ENCODE peak calls at places on chromosomes 4 and X, in four cellular contexts. H is CD8-positive, alpha-beta T cell; D is IMR-90; S is SK-N-MC. T is an unnamed sample.

GRCh38 chr4:123649644-123650356 is 253.2 kb downstream of the SPRY1 start:
- DNase-seq in S (no peak), H (no peak), D (peak), T (peak)

GRCh38 chr4:110867981-110868380 is 245.1 kb upstream of the PITX2 start:
- DNase-seq in S (no peak), D (no peak), H (no peak), T (no peak)

GRCh38 chrX:13101439-13102139 is 57.2 kb upstream of the FAM9C start:
- DNase-seq in D (peak), H (no peak), S (no peak), T (peak)

GRCh38 chrX:15497865-15498264 is 2.7 kb upstream of the BMX start:
- DNase-seq in H (peak), S (no peak), D (peak), T (peak)

GRCh38 chr4:31949045-31949444 is 1228.9 kb downstream of the PCDH7 start:
- DNase-seq in S (no peak), D (no peak), H (no peak), T (no peak)

GRCh38 chrX:153687121-153688039 is at the start of gene SLC6A8:
- DNase-seq in D (peak), S (no peak), H (no peak), T (peak)

GRCh38 chr4:182369211-182369610 is 126.0 kb downstream of the TENM3 start:
- DNase-seq in H (no peak), S (no peak), D (peak), T (peak)

GRCh38 chr4:37322122-37322521 is 77.6 kb downstream of the NWD2 start:
- DNase-seq in H (no peak), S (no peak), D (no peak), T (no peak)

GRCh38 chr4:105661028-105661427 is 47.5 kb downstream of the INTS12 start:
- DNase-seq in D (no peak), S (no peak), H (no peak), T (no peak)

GRCh38 chrX:38006283-38006682 is at the start of gene SYTL5:
- DNase-seq in D (no peak), S (no peak), H (no peak), T (no peak)

GRCh38 chrX:11470231-11470630 is 177.0 kb downstream of the AMELX start:
- DNase-seq in S (no peak), H (no peak), D (peak), T (no peak)
- H3K27ac ChIP-seq in S (no peak), H (no peak), D (peak), T (peak)

DNA sequence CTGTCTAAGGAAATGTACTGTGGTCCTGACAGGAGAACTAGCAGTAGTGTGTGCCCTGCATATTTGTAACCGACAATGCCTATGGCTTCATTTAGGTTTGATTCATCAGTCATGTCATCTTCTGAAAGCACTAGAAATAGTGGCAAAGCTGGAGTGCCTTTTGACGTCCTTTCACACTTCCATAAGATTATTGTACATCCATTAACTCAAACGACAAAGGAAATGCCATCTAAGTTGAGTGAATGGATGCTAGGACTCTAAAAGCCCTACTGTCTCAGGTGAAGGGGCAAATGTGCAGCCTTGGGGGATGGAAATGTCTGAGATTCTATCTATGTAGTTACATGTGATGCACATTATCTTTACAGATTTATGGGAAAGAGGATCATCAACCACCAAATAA is 1473.6 kb downstream of the STIM2 start:
- DNase-seq in H (no peak), S (no peak), D (no peak), T (no peak)
- H3K4me3 ChIP-seq in H (no peak), S (no peak), D (no peak), T (no peak)

DNA sequence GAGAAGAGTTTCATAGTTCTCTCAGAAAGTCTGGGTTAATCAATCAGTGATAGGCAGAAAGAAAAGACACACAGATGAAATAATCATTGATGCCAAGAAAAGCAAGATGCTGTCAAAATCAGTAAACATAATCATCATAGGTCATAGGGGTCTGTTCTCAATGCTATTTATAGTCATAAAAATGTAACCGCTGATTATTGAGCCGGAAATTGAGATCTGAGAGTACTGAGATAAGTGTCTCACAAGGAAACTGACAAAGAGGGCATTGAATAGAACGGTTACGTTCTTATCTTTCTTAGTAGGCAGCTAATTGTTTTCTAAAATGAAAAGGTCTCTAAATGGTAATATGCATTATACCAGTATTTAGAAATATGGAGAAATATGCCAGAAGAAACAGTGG is 1686.1 kb upstream of the AGA start:
- DNase-seq in S (no peak), H (no peak), D (no peak), T (no peak)
- H3K27ac ChIP-seq in S (no peak), H (no peak), D (no peak), T (no peak)

GRCh38 chrX:46328133-46328532 is 217.1 kb downstream of the ZNF674 start:
- DNase-seq in H (no peak), S (no peak), D (no peak), T (no peak)

GRCh38 chrX:46330513-46330912 is 214.7 kb downstream of the ZNF674 start:
- DNase-seq in S (no peak), H (no peak), D (no peak), T (no peak)

GRCh38 chrX:46330981-46331380 is 214.2 kb downstream of the ZNF674 start:
- DNase-seq in S (no peak), H (no peak), D (no peak), T (no peak)

DNA sequence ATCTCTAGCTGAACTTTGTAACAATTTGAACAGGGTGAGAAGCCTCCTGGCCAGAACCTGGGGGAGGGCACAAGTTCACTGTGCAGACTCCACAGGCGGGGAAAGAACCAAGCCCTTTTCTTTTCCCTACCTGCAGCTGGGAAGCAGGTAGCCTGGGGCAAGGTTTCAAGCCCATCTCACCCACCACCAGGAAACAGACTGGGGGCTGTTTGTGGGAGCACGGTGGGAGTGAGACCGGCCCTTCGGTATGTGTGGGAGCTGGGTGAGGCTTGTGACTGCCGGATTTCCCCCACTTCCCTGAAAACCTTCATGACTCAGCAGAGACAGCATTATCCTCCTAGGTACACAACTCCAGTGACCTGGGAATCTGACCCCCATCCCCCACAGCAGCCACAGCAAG is 211.7 kb downstream of the ZNF674 start:
- DNase-seq in H (no peak), S (no peak), D (no peak), T (no peak)
- H3K4me3 ChIP-seq in H (no peak), S (no peak), D (no peak), T (no peak)

GRCh38 chr4:80610845-80611244 is 275.3 kb downstream of the CFAP299 start:
- DNase-seq in S (no peak), H (no peak), D (peak), T (peak)

GRCh38 chr4:80610199-80610598 is 274.7 kb downstream of the CFAP299 start:
- DNase-seq in H (no peak), S (no peak), D (no peak), T (no peak)

GRCh38 chr4:80611366-80611765 is 275.8 kb downstream of the CFAP299 start:
- DNase-seq in S (no peak), D (no peak), H (no peak), T (peak)

GRCh38 chr4:80615099-80615498 is 279.6 kb downstream of the CFAP299 start:
- DNase-seq in D (no peak), H (no peak), S (no peak), T (no peak)

DNA sequence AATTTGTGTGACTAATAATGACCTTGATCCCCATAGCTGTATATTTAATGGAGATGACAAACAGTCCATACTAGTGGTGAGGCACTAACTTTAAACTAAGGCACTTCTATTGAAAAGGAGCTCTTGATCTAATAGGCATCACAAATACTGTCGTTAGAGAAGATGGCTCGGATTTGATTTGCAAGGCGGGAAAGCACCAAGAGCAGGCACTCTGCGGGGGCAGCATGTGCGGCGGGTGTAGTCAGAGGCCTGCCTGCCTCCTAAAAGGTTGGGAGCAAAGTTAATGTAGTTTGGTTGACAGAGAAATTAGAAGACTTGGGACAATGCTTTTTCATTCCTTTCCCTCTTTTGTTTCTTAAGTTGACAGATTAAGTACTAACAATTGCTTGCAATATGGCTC is 278.8 kb downstream of the CFAP299 start:
- DNase-seq in S (no peak), D (no peak), H (no peak), T (no peak)
- H3K27ac ChIP-seq in S (no peak), D (no peak), H (no peak), T (no peak)

GRCh38 chr4:46994007-46994405 is 625 bp upstream of the GABRA4 start:
- DNase-seq in H (no peak), D (peak), S (no peak), T (no peak)
- H3K4me3 ChIP-seq in H (no peak), D (peak), S (peak), T (no peak)